ENCODE peak calls at places on chromosomes 6 and 20, in four cellular contexts. H, A, D and V are unnamed samples.

GRCh38 chr6:16316741-16317251 is 78.4 kb downstream of the GMPR start:
- DNase-seq in H (peak; percentile 48), A (peak; percentile 89), D (peak; percentile 69), V (no peak)

GRCh38 chr6:121647905-121648304 is 212.5 kb downstream of the GJA1 start:
- DNase-seq in H (peak; percentile 74), A (peak; percentile 78), D (no peak), V (no peak)

GRCh38 chr6:17858576-17858975 is 128.9 kb downstream of the KIF13A start:
- DNase-seq in H (no peak), A (no peak), D (no peak), V (no peak)

GRCh38 chr6:24205020-24205492 is 79.0 kb downstream of the NRSN1 start:
- DNase-seq in H (peak; percentile 55), A (peak; percentile 38), D (peak; percentile 61), V (no peak)

GRCh38 chr6:30681696-30682180 is 4.7 kb downstream of the PPP1R18 start:
- DNase-seq in H (no peak), A (no peak), D (no peak), V (no peak)

GRCh38 chr6:23589811-23590210 is 536.2 kb upstream of the NRSN1 start:
- DNase-seq in H (peak; percentile 4), A (no peak), D (no peak), V (no peak)

GRCh38 chr20:50273601-50274491 is 83.2 kb downstream of the CEBPB start:
- DNase-seq in H (no peak), A (no peak), D (no peak), V (no peak)

GRCh38 chr6:70973591-70973990 is 16.7 kb upstream of the B3GAT2 start:
- DNase-seq in H (no peak), A (no peak), D (no peak), V (no peak)

GRCh38 chr6:2764610-2765165 is 505 bp upstream of the WRNIP1 start:
- DNase-seq in H (peak; percentile 82), A (peak; percentile 70), D (peak; percentile 61), V (no peak)

GRCh38 chr6:56101141-56101553 is 146.2 kb downstream of the COL21A1 start:
- DNase-seq in H (peak; percentile 96), A (peak; percentile 94), D (no peak), V (no peak)

GRCh38 chr20:13865825-13866351 is 81.1 kb downstream of the NDUFAF5 start:
- DNase-seq in H (no peak), A (no peak), D (no peak), V (no peak)

DNA sequence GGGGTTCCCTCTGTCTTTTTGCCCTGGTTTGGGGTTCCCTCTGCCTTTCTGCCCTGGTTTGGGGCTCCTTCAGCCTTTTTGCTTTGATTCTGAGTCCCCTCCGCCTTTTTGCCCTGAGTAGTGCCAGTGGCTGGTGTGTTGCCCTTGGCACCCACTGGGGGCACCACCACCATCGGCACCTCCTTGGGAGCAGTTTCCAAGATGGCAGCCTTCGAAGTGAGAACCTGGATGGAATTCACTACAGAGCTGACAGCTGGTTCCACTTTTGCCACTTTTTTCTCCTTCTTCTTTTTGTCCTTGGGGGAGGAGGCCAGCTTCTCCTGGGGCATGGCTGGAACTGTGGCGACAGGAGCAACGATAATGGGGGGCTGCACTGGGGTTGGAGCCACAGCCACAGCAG is 22.2 kb downstream of the RRBP1 start:
- DNase-seq in H (no peak), A (no peak), D (no peak), V (no peak)
- TF ChIP-seq CTCF in H (no peak), A (no peak), D (peak; percentile 8), V (no peak)

GRCh38 chr20:25521382-25521781 is 63.9 kb downstream of the NINL start:
- DNase-seq in H (no peak), A (no peak), D (no peak), V (no peak)
- H3K9me3 ChIP-seq in H (no peaks in the 10 kb centered on the region), A (no peaks in the 10 kb centered on the region), D (no peaks in the 10 kb centered on the region), V (no peaks in the 10 kb centered on the region)

GRCh38 chr6:156931283-156931682 is 154.1 kb downstream of the ARID1B start:
- DNase-seq in H (no peak), A (no peak), D (no peak), V (no peak)

GRCh38 chr6:156928972-156929371 is 151.8 kb downstream of the ARID1B start:
- DNase-seq in H (no peak), A (no peak), D (no peak), V (no peak)

GRCh38 chr6:156934054-156934424 is 156.9 kb downstream of the ARID1B start:
- DNase-seq in H (no peak), A (no peak), D (no peak), V (no peak)

GRCh38 chr6:156935000-156935399 is 157.8 kb downstream of the ARID1B start:
- DNase-seq in H (no peak), A (no peak), D (no peak), V (no peak)

GRCh38 chr6:156933201-156934053 is 156.2 kb downstream of the ARID1B start:
- DNase-seq in H (no peak), A (no peak), D (peak; percentile 86), V (no peak)
- TF ChIP-seq CTCF in H (no peak), A (no peak), D (peak; percentile 46), V (peak; percentile 35)

GRCh38 chr20:39897058-39897457 is 792.0 kb downstream of the MAFB start:
- DNase-seq in H (no peak), A (peak; percentile 97), D (no peak), V (no peak)
- H3K9me3 ChIP-seq in H (no peaks in the 10 kb centered on the region), A (no peaks in the 10 kb centered on the region), D (no peaks in the 10 kb centered on the region), V (no peaks in the 10 kb centered on the region)

GRCh38 chr6:127191716-127192115 is 73.2 kb downstream of the RSPO3 start:
- DNase-seq in H (no peak), A (peak; percentile 65), D (no peak), V (no peak)

GRCh38 chr6:127186889-127187288 is 68.4 kb downstream of the RSPO3 start:
- DNase-seq in H (no peak), A (no peak), D (peak; percentile 57), V (peak; percentile 78)

GRCh38 chr6:127192911-127193503 is 73.7 kb upstream of the RNF146 start:
- DNase-seq in H (peak; percentile 83), A (peak; percentile 62), D (no peak), V (no peak)

GRCh38 chr6:127188752-127189151 is 70.3 kb downstream of the RSPO3 start:
- DNase-seq in H (no peak), A (no peak), D (no peak), V (no peak)

DNA sequence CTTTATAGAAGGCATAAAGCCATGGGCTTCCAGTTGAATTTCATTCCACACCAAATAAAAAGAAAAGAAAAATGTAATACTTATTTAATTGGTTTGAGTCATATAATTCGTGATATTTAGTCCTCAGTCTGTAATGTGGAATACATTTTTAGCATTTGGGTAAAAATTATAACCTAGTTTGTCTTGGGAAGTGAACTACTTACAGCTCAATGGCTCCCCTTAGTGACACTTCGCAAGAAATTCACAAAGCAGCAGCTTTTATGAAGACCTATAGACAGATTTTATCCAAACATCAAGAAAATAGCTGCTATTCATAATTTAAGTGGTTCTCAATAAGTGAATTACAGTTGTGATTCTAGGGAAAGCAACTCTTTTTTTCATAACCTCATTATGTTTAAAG is 72.1 kb downstream of the RSPO3 start:
- DNase-seq in H (peak; percentile 74), A (peak; percentile 61), D (peak; percentile 36), V (no peak)
- TF ChIP-seq CTCF in H (peak; percentile 65), A (peak; percentile 59), D (peak; percentile 62), V (peak; percentile 60)

DNA sequence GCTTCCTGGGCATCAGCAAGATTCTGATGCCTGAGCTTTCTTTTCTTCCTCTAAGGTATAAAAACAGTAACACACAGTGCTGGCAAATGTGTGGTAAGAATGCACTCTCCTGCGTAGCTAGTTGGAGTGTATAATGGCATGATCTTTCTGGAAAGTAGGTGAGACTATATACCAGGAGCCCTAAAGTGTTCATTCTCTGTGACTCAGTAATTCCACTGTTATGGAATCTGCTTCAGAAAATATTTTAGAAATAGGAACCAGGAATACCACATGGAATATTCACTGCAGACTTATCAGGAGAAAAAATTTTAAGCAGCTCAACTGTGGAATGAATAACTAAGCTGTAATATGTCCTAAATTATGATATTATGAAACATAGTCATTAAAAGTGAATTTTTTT is 16.9 kb upstream of the CSE1L start:
- DNase-seq in H (peak; percentile 15), A (peak; percentile 38), D (no peak), V (no peak)
- H3K9me3 ChIP-seq in H (no peaks in the 10 kb centered on the region), A (no peaks in the 10 kb centered on the region), D (no peaks in the 10 kb centered on the region), V (no peaks in the 10 kb centered on the region)

DNA sequence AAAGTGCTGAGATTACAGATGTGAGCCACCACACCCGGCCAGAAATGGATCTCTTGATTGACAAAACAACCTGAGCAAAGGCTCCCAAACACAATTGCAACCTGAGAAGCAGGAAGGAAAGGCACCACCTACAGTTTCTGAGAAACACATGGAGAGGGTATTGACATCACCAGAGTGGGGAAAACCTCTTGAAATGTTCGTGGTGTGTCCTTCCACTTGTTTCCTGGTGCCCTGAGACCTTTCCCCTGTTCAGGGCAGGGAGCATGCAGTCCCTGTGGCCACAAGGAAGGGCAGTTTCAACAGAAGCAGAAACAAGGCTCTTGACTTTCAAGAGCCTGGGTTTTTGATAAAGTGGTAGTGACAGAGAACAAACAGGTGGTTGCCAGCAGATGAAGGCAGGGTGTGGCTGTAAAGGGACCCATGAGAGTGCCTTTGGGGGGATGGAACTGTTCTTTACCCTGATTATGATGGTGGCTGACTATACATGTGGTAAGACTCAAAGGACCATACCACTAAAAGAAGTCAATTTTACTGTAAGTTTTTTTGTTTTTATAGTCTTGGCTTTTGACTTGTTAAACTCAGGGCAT is 3.2 kb upstream of the BPIFA1 start:
- DNase-seq in H (no peak), A (no peak), D (no peak), V (no peak)
- TF ChIP-seq CTCF in H (no peak), A (no peak), D (no peak), V (no peak)

GRCh38 chr6:137191238-137191637 is 17.8 kb upstream of the IL22RA2 start:
- DNase-seq in H (no peak), A (no peak), D (no peak), V (no peak)
- H3K9me3 ChIP-seq in H (peaks cover 3% of the 10 kb centered on the region), A (peaks cover 2% of the 10 kb centered on the region), D (peaks cover 28% of the 10 kb centered on the region), V (peaks cover 32% of the 10 kb centered on the region)

GRCh38 chr20:57590485-57591288 is 29.5 kb downstream of the ZBP1 start:
- DNase-seq in H (no peak), A (no peak), D (no peak), V (no peak)
- TF ChIP-seq CTCF in H (no peak), A (no peak), D (no peak), V (no peak)

GRCh38 chr6:158160932-158161539 is 7.0 kb downstream of the SERAC1 start:
- DNase-seq in H (peak; percentile 59), A (peak; percentile 73), D (no peak), V (no peak)
- H3K9me3 ChIP-seq in H (no peaks in the 10 kb centered on the region), A (no peaks in the 10 kb centered on the region), D (no peaks in the 10 kb centered on the region), V (no peaks in the 10 kb centered on the region)